ENCODE peak calls at places on chromosomes 4 and X, in five cellular contexts. P is prostate gland, H is astrocyte of the spinal cord, Y is brain microvascular endothelial cell, X is adrenal gland. Z is an unnamed sample.

GRCh38 chr4:106985830-106986229 is 50.3 kb downstream of the DKK2 start:
- DNase-seq in H (peak), P (no peak), X (no peak), Y (no peak), Z (no peak)

GRCh38 chrX:115892056-115892708 is 278.4 kb upstream of the AGTR2 start:
- DNase-seq in P (no peak), X (no peak), Y (no peak), H (no peak), Z (no peak)

GRCh38 chrX:129706395-129707072 is 32.2 kb upstream of the XPNPEP2 start:
- DNase-seq in X (peak), H (peak), Y (no peak), P (no peak), Z (no peak)

GRCh38 chr4:83281326-83281725 is 3.3 kb downstream of the COQ2 start:
- DNase-seq in P (no peak), Y (no peak), H (no peak), X (no peak), Z (no peak)

GRCh38 chr4:145623831-145624230 is 4.6 kb downstream of the MMAA start:
- DNase-seq in P (no peak), X (no peak), H (peak), Y (peak), Z (no peak)

GRCh38 chrX:119687661-119688413 is 5.1 kb downstream of the SEPTIN6 start:
- DNase-seq in H (no peak), X (no peak), P (no peak), Y (no peak), Z (no peak)

GRCh38 chr4:183541081-183542045 is 36.5 kb downstream of the ING2 start:
- DNase-seq in P (no peak), X (no peak), H (peak), Y (no peak), Z (no peak)

GRCh38 chr4:101418055-101418454 is 70.7 kb upstream of the PPP3CA start:
- DNase-seq in Y (no peak), P (no peak), H (peak), X (no peak), Z (peak)

GRCh38 chrX:30935985-30936384 is 46.9 kb upstream of the TAB3 start:
- DNase-seq in X (no peak), Y (peak), P (no peak), H (peak), Z (no peak)

GRCh38 chrX:16445166-16445752 is 204.7 kb upstream of the S100G start:
- DNase-seq in H (peak), Y (peak), P (peak), X (peak), Z (peak)

GRCh38 chrX:103817502-103817901 is 14.6 kb downstream of the RAB9B start:
- DNase-seq in X (peak), P (peak), H (peak), Y (peak), Z (no peak)

GRCh38 chr4:177492022-177492421 is 49.8 kb upstream of the AGA start:
- DNase-seq in H (no peak), P (no peak), Y (no peak), X (no peak), Z (no peak)

DNA sequence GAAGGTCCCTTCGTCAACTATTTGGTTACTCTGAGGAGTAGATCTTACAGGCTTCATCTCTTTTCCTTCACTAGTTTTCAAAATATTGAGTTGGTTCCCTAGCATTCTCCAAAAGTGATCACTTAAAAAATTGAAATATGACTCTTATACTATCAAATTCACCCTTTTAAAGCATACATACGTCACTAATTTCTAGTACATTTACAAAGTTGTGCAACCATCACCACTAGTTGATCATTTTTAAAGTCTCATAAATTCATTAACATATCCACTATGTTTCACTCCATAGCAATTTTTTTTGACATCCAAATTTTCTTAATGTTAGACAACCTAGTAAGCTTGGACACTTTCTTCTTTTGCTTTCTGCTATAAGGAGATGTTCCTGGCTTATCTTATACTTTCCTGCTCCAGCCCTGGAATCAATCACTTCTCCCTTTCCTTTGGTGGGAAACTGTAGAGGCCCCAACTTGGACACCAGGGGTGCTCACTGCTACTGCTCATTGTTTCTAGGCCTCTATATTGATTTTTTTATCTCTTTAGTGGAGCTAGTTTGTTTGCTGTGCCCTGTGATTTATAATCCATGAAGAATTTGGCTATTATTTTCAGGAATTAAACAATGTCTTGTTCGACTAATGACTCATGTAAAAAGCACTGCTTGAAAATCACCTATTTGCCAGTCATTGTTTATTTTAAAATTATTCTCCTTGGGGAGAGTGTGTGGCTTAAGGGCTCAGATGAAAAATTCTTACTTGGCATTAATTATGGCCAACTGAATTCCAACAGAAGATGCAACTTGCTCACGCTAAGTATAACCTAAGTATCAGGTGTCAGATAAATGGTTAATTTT is 4.0 kb upstream of the ZFX start:
- DNase-seq in Y (peak), P (no peak), H (peak), X (no peak), Z (no peak)
- TF ChIP-seq CTCF in Y (peak), P (no peak), H (peak), X (no peak), Z (no peak)

DNA sequence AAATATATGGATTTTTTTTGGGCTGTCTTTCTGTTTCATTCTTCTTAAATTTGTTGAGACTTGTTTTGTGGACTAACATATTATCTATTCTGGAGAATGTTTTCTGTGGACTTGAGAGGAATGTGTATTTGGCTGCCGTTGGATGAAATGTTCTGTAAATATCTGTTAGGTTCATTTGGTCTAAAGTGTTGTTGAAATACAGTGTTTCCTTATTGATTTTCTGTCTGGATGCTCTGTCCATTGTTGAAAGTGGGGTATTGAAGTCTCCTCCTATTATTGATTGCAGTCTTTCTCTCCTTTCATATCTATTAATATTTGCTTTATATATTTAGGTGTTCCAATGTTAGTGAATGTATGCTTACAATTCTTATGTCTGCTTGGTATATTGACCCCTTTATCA is 431.8 kb downstream of the RAPGEF2 start:
- DNase-seq in H (no peak), Y (no peak), P (no peak), X (no peak), Z (no peak)
- TF ChIP-seq CTCF in H (no peak), Y (no peak), P (no peak), X (no peak), Z (no peak)

GRCh38 chr4:140661550-140661949 is 92.8 kb upstream of the UCP1 start:
- DNase-seq in H (no peak), P (no peak), X (no peak), Y (no peak), Z (no peak)

GRCh38 chr4:140668111-140668510 is 88.1 kb downstream of the TBC1D9 start:
- DNase-seq in Y (no peak), P (no peak), X (no peak), H (no peak), Z (no peak)

GRCh38 chr4:140666889-140667614 is 89.1 kb downstream of the TBC1D9 start:
- DNase-seq in P (no peak), Y (no peak), H (no peak), X (no peak), Z (no peak)

GRCh38 chr4:140659935-140660710 is 91.4 kb upstream of the UCP1 start:
- DNase-seq in H (no peak), P (no peak), Y (no peak), X (no peak), Z (no peak)

DNA sequence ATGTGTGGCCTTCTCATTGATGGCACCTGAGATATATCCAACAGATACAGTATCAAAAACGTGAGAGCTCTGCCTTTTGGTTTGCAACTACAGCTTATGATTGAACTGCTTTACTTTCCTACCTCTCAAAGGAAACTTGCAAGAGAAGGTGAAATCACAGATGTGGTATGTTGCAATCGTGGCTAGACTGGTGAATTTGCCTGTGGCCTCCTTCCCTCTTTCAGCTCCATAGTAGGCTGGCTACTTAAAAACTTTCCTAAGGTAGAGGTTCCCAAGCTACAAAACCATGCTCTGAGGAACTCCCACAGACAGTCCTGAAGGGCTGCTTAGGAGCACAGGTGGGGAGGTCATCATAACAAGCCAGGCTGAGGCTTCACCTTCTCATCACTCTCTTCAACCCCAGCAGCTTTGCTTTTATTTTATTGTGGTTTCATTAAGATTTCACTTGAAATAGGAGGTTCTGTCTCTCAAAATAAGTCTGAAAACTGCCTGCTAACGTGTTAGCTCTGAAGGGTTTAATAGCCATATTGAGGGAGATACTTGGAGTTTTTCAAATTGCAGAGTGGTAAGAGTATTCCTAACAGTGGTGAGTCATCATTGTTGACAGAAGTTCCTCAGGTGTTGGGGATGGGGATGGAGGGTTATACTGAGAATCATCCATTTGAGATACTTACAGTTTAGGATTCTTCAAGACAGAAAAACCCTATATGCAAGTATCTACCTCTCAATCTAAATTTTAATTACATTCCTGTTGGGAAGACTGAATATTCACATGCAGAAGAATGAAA is 93.5 kb upstream of the UCP1 start:
- DNase-seq in X (no peak), Y (no peak), H (peak), P (no peak), Z (no peak)
- TF ChIP-seq CTCF in X (no peak), Y (no peak), H (no peak), P (no peak), Z (no peak)

GRCh38 chr4:25065451-25065850 is 34.7 kb upstream of the LGI2 start:
- DNase-seq in X (no peak), P (no peak), H (no peak), Y (no peak), Z (no peak)
- TF ChIP-seq CTCF in X (no peak), P (no peak), H (no peak), Y (no peak), Z (no peak)

GRCh38 chr4:115042496-115042895 is 70.9 kb downstream of the NDST4 start:
- DNase-seq in Y (no peak), X (no peak), P (no peak), H (no peak), Z (no peak)
- TF ChIP-seq CTCF in Y (peak), X (no peak), P (no peak), H (peak), Z (no peak)

GRCh38 chrX:7941390-7942042 is 14.3 kb upstream of the PNPLA4 start:
- DNase-seq in P (no peak), Y (peak), X (no peak), H (peak), Z (no peak)
- TF ChIP-seq CTCF in P (no peak), Y (peak), X (peak), H (peak), Z (no peak)

Z was measured in natural killer cell.